ENCODE peak calls at places on chromosomes 7 and 10, in six cellular contexts. A is SK-N-SH, P is spleen, F is GM12878, Z is prostate gland, W is stomach. I is an unnamed sample.

GRCh38 chr7:37342665-37343471 is 105.8 kb downstream of the ELMO1 start:
- DNase-seq in A (peak; percentile 66), P (peak; percentile 90), F (peak; percentile 69), Z (no peak), W (peak; percentile 31), I (no peak)

GRCh38 chr10:29688230-29688634 is 53.5 kb upstream of the SVIL start:
- DNase-seq in A (peak; percentile 47), P (no peak), F (no peak), Z (no peak), W (no peak), I (no peak)

GRCh38 chr10:61262486-61263261 is 190.5 kb downstream of the TMEM26 start:
- DNase-seq in A (no peak), P (no peak), F (no peak), Z (no peak), W (no peak), I (no peak)

GRCh38 chr7:131628634-131629033 is 72.2 kb upstream of the PODXL start:
- DNase-seq in A (no peak), P (no peak), F (no peak), Z (no peak), W (no peak), I (no peak)

GRCh38 chr7:78039791-78040776 is 241.5 kb downstream of the PHTF2 start:
- DNase-seq in A (no peak), P (peak; percentile 86), F (no peak), Z (no peak), W (peak; percentile 31), I (peak; percentile 68)

GRCh38 chr7:112701456-112701855 is 88.7 kb downstream of the TMEM168 start:
- DNase-seq in A (no peak), P (no peak), F (no peak), Z (no peak), W (no peak), I (no peak)

GRCh38 chr10:63503395-63503794 is 17.8 kb upstream of the REEP3 start:
- DNase-seq in A (no peak), P (no peak), F (no peak), Z (no peak), W (no peak), I (no peak)

GRCh38 chr10:239109-239508 is 103.9 kb downstream of the ZMYND11 start:
- DNase-seq in A (no peak), P (no peak), F (no peak), Z (no peak), W (no peak), I (no peak)

GRCh38 chr10:31669367-31669766 is 259.3 kb downstream of the ARHGAP12 start:
- DNase-seq in A (no peak), P (no peak), F (no peak), Z (peak; percentile 79), W (no peak), I (no peak)

GRCh38 chr7:52271663-52272062 is 763.8 kb upstream of the POM121L12 start:
- DNase-seq in A (no peak), P (no peak), F (no peak), Z (no peak), W (no peak), I (no peak)

GRCh38 chr10:77463967-77464745 is 173.5 kb downstream of the KCNMA1 start:
- DNase-seq in A (no peak), P (no peak), F (no peak), Z (no peak), W (no peak), I (no peak)

GRCh38 chr10:1395025-1395981 is 339.1 kb downstream of the WDR37 start:
- DNase-seq in A (peak; percentile 24), P (no peak), F (no peak), Z (no peak), W (peak; percentile 19), I (no peak)

GRCh38 chr7:100875356-100875751 is 451 bp downstream of the SRRT start:
- DNase-seq in A (peak; percentile 81), P (no peak), F (no peak), Z (no peak), W (no peak), I (peak; percentile 82)

GRCh38 chr7:149669121-149669818 is 104.1 kb downstream of the ZNF467 start:
- DNase-seq in A (no peak), P (no peak), F (no peak), Z (no peak), W (no peak), I (no peak)

GRCh38 chr10:101986277-101986971 is 69.5 kb downstream of the ARMH3 start:
- DNase-seq in A (peak; percentile 24), P (peak; percentile 83), F (no peak), Z (no peak), W (peak; percentile 53), I (no peak)

GRCh38 chr10:125694874-125695273 is 11.9 kb upstream of the TEX36 start:
- DNase-seq in A (no peak), P (no peak), F (no peak), Z (peak; percentile 53), W (no peak), I (no peak)

GRCh38 chr7:17289074-17289665 is 9.3 kb upstream of the AHR start:
- DNase-seq in A (no peak), P (no peak), F (no peak), Z (no peak), W (peak; percentile 71), I (no peak)

GRCh38 chr10:75772153-75772887 is 340.9 kb downstream of the LRMDA start:
- DNase-seq in A (no peak), P (no peak), F (no peak), Z (no peak), W (no peak), I (no peak)

GRCh38 chr7:100705341-100705752 is 574 bp upstream of the POP7 start:
- DNase-seq in A (peak; percentile 97), P (peak; percentile 95), F (peak; percentile 36), Z (peak; percentile 64), W (peak; percentile 76), I (peak; percentile 84)

GRCh38 chr7:98988641-98989040 is 110.3 kb downstream of the TRRAP start:
- DNase-seq in A (no peak), P (peak; percentile 47), F (no peak), Z (no peak), W (no peak), I (peak; percentile 57)

GRCh38 chr7:129550673-129551360 is 48.5 kb downstream of the SMKR1 start:
- DNase-seq in A (peak; percentile 80), P (no peak), F (no peak), Z (no peak), W (no peak), I (no peak)

GRCh38 chr7:6228363-6228762 is 44.1 kb downstream of the CYTH3 start:
- DNase-seq in A (peak; percentile 50), P (no peak), F (no peak), Z (no peak), W (no peak), I (no peak)

GRCh38 chr7:112584290-112584689 is 103.5 kb downstream of the LSMEM1 start:
- DNase-seq in A (no peak), P (no peak), F (no peak), Z (no peak), W (no peak), I (no peak)

GRCh38 chr7:106793015-106793651 is 71.9 kb upstream of the PIK3CG start:
- DNase-seq in A (peak; percentile 50), P (no peak), F (no peak), Z (no peak), W (no peak), I (no peak)

GRCh38 chr10:79053481-79054202 is 15.1 kb upstream of the ZMIZ1 start:
- DNase-seq in A (no peak), P (peak; percentile 67), F (no peak), Z (no peak), W (no peak), I (peak; percentile 37)

GRCh38 chr10:103890194-103890658 is 27.8 kb downstream of the STN1 start:
- DNase-seq in A (no peak), P (no peak), F (no peak), Z (peak; percentile 14), W (peak; percentile 76), I (no peak)

GRCh38 chr7:158121441-158122045 is 466.1 kb downstream of the PTPRN2 start:
- DNase-seq in A (no peak), P (peak; percentile 35), F (no peak), Z (no peak), W (no peak), I (peak; percentile 36)

GRCh38 chr7:158125091-158125490 is 462.5 kb downstream of the PTPRN2 start:
- DNase-seq in A (no peak), P (peak; percentile 59), F (no peak), Z (no peak), W (peak; percentile 20), I (peak; percentile 57)

GRCh38 chr7:158123753-158124152 is 463.9 kb downstream of the PTPRN2 start:
- DNase-seq in A (no peak), P (peak; percentile 63), F (no peak), Z (no peak), W (peak; percentile 24), I (peak; percentile 55)

GRCh38 chr7:158124671-158125079 is 462.9 kb downstream of the PTPRN2 start:
- DNase-seq in A (no peak), P (peak; percentile 72), F (no peak), Z (no peak), W (peak; percentile 18), I (peak; percentile 50)

DNA sequence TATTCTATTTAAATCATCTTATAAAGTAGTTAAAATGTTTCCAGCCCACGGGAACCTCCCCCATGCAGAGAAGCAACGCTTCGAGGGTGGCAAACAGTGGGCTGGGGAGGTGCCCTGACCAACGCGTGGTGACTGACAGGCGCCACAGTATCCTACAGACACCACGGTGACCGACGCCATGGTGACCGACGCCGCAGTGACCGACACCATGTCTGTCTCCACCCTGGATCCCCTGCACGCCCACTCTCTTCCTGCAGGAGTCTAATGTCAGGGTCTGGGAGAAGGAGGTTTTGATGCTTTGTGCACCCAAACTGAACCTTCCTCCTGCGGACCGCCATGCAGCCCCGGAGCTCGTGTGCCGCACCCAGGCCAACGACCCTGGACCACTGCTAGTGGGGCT is 464.4 kb downstream of the PTPRN2 start:
- DNase-seq in A (no peak), P (peak; percentile 59), F (no peak), Z (no peak), W (peak; percentile 16), I (peak; percentile 15)
- H3K9me3 ChIP-seq in A (no peaks in the 10 kb centered on the region), P (peaks cover 2% of the 10 kb centered on the region), F (no peaks in the 10 kb centered on the region), Z (no peaks in the 10 kb centered on the region), W (no peaks in the 10 kb centered on the region), I (peaks cover 6% of the 10 kb centered on the region)

GRCh38 chr10:3126741-3127342 is 45.7 kb downstream of the PITRM1 start:
- DNase-seq in A (no peak), P (no peak), F (no peak), Z (no peak), W (no peak), I (peak; percentile 64)
- TF ChIP-seq POLR2AphosphoS5 in A (no peak), P (no peak), F (no peak), Z (no peak), W (no peak), I (no peak)

GRCh38 chr10:89151857-89152256 is 55.3 kb downstream of the CH25H start:
- DNase-seq in A (no peak), P (no peak), F (no peak), Z (no peak), W (no peak), I (no peak)
- H3K27ac ChIP-seq in A (no peak overlapping the region), P (no peak overlapping the region), F (no peak overlapping the region), Z (no peak overlapping the region), W (no peak overlapping the region), I (no peak overlapping the region)

DNA sequence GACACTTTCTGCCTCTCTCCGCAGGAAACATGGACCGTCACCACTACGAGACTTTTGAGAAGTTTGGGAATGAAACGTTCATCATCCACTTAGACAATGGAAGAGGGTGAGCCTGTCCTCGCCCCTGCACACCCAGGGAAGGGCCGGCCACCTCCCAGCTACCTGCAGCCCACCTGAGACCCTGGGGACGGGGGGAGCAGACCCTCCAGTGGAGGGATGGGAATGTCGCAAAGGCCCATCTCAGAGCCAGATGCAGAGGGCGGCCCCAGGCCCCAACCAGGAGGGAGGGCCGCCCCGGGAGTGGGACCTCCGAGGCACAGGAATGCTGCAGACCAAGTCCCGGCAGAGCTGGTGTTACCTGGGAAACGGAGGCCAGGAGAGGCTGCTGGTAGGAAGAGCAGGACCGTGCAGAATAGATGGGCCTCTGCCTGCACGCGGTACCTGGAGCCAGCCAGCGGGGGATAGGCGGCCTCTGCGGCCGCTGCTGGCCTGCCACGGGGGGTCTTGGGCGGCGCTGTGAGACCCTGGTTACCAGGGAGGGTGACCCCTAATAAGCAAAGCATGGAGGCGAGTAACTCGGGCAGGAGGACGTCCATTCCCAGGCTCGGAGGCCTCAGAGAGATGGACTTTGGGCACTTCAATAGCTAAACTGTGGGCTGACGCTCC is 32.9 kb upstream of the FOXL3 start:
- DNase-seq in A (no peak), P (peak; percentile 49), F (no peak), Z (no peak), W (no peak), I (no peak)
- H3K9me3 ChIP-seq in A (peaks cover under 1% of the 10 kb centered on the region), P (no peaks in the 10 kb centered on the region), F (no peaks in the 10 kb centered on the region), Z (no peaks in the 10 kb centered on the region), W (peaks cover 1% of the 10 kb centered on the region), I (no peaks in the 10 kb centered on the region)